ENCODE peak calls at places on chromosomes 2 and 18, in six cellular contexts. X is G401; B is brain microvascular endothelial cell; I is left ventricle myocardium superior; S is spleen; Q is stimulated activated CD4-positive, alpha-beta T cell treated with anti-CD3 and anti-CD28 coated beads, Interleukin-15, amount 100 ng/mL, for 24 hours. G is an unnamed sample.

GRCh38 chr2:60957643-60958042 is 59.9 kb upstream of the PEX13 start:
- DNase-seq in Q (no peak), X (no peak), B (no peak), I (no peak), S (no peak), G (no peak)

GRCh38 chr18:58175122-58175687 is 131.2 kb downstream of the NEDD4L start:
- DNase-seq in Q (no peak), I (no peak), B (no peak), X (no peak), S (no peak), G (no peak)

GRCh38 chr2:98314251-98314650 is 32.0 kb upstream of the CNGA3 start:
- DNase-seq in S (no peak), B (no peak), I (no peak), X (no peak), Q (no peak), G (no peak)

GRCh38 chr2:141020346-141020745 is 1110.5 kb downstream of the LRP1B start:
- DNase-seq in X (no peak), Q (no peak), B (no peak), S (no peak), I (no peak), G (no peak)

GRCh38 chr2:47653909-47654789 is 128.8 kb upstream of the MSH6 start:
- DNase-seq in X (no peak), I (no peak), Q (no peak), S (no peak), B (peak), G (no peak)

GRCh38 chr18:13528739-13529392 is 197.5 kb downstream of the FAM210A start:
- DNase-seq in B (no peak), Q (no peak), I (no peak), S (no peak), X (no peak), G (no peak)

GRCh38 chr18:28905509-28905908 is 728.6 kb upstream of the CDH2 start:
- DNase-seq in B (peak), Q (no peak), X (no peak), I (no peak), S (no peak), G (no peak)

GRCh38 chr2:45946023-45946422 is 294.5 kb downstream of the PRKCE start:
- DNase-seq in I (no peak), S (no peak), X (no peak), Q (no peak), B (peak), G (no peak)

GRCh38 chr18:51170689-51171088 is 26.8 kb downstream of the MEX3C start:
- DNase-seq in B (no peak), X (no peak), S (no peak), Q (no peak), I (no peak), G (no peak)

GRCh38 chr18:1104265-1104792 is 199.7 kb downstream of the ADCYAP1 start:
- DNase-seq in Q (no peak), B (peak), I (no peak), X (no peak), S (no peak), G (no peak)

GRCh38 chr2:17966793-17967192 is 88.3 kb downstream of the KCNS3 start:
- DNase-seq in B (no peak), Q (no peak), S (no peak), I (no peak), X (no peak), G (no peak)

GRCh38 chr2:191049728-191050639 is 36.0 kb upstream of the STAT1 start:
- DNase-seq in X (no peak), B (peak), I (peak), S (no peak), Q (no peak), G (no peak)

GRCh38 chr2:38215511-38215910 is 139.6 kb upstream of the CYP1B1 start:
- DNase-seq in Q (no peak), S (no peak), B (no peak), X (no peak), I (no peak), G (no peak)

GRCh38 chr2:47214990-47215389 is 59.9 kb upstream of the STPG4 start:
- DNase-seq in I (no peak), Q (no peak), B (no peak), S (no peak), X (no peak), G (no peak)

GRCh38 chr18:42082415-42083234 is 127.6 kb downstream of the PIK3C3 start:
- DNase-seq in X (no peak), B (no peak), S (no peak), I (no peak), Q (no peak), G (no peak)

GRCh38 chr2:30447149-30448045 is at the start of gene LCLAT1:
- DNase-seq in Q (peak), B (peak), S (peak), I (peak), X (peak), G (peak)

GRCh38 chr18:45164551-45164950 is 450.7 kb upstream of the SLC14A2 start:
- DNase-seq in B (no peak), S (no peak), X (no peak), I (no peak), Q (no peak), G (no peak)

GRCh38 chr18:35458271-35458670 is 39.5 kb downstream of the INO80C start:
- DNase-seq in B (no peak), S (no peak), X (no peak), I (no peak), Q (no peak), G (no peak)

GRCh38 chr2:64052468-64053241 is 33.4 kb upstream of the VPS54 start:
- DNase-seq in Q (no peak), S (no peak), B (no peak), I (no peak), X (no peak), G (no peak)

GRCh38 chr18:4438938-4439337 is 16.2 kb downstream of the DLGAP1 start:
- DNase-seq in X (no peak), Q (no peak), S (no peak), B (no peak), I (no peak), G (no peak)

G was measured in T-helper 22 cell.